ENCODE peak calls at places on chromosome 16, in five cellular contexts. R is SJSA1; L is colonic mucosa; H is CD8-positive, alpha-beta T cell; M is aorta. P is an unnamed sample. For H3K27me3, the result is how much of the 10 kb centered on the place peaks cover.

GRCh38 chr16:69871708-69872107 is 79.4 kb upstream of the CLEC18A start:
- DNase-seq in R (no peak), H (no peak), L (no peak), M (no peak), P (no peak)

GRCh38 chr16:85511938-85512551 is 101.1 kb upstream of the GSE1 start:
- DNase-seq in L (no peak), H (no peak), R (no peak), M (no peak), P (no peak)

GRCh38 chr16:3842994-3843393 is 37.5 kb downstream of the CREBBP start:
- DNase-seq in L (no peak), M (no peak), R (no peak), H (no peak), P (no peak)

GRCh38 chr16:15966420-15967222 is 17.2 kb downstream of the ABCC1 start:
- DNase-seq in H (no peak), M (no peak), L (no peak), R (peak), P (no peak)

GRCh38 chr16:72612271-72612670 is 435.7 kb downstream of the ZFHX3 start:
- DNase-seq in H (no peak), L (no peak), R (no peak), M (no peak), P (no peak)

GRCh38 chr16:83979456-83979855 is 11.4 kb downstream of the NECAB2 start:
- DNase-seq in H (no peak), R (no peak), L (no peak), M (peak), P (no peak)

GRCh38 chr16:22373662-22374310 is 633 bp downstream of the CDR2 start:
- DNase-seq in L (peak), R (peak), M (peak), H (peak), P (peak)

GRCh38 chr16:67967183-67967955 is 1.1 kb downstream of the SLC12A4 start:
- DNase-seq in H (no peak), L (no peak), R (peak), M (no peak), P (no peak)

GRCh38 chr16:74451951-74452758 is 30.9 kb upstream of the CLEC18B start:
- DNase-seq in R (no peak), H (no peak), L (no peak), M (no peak), P (no peak)

GRCh38 chr16:65415460-65415859 is 293.6 kb upstream of the CDH11 start:
- DNase-seq in M (no peak), L (no peak), R (peak), H (no peak), P (no peak)

GRCh38 chr16:72203401-72203800 is 31.4 kb upstream of the PMFBP1 start:
- DNase-seq in M (peak), L (no peak), R (no peak), H (no peak), P (no peak)

DNA sequence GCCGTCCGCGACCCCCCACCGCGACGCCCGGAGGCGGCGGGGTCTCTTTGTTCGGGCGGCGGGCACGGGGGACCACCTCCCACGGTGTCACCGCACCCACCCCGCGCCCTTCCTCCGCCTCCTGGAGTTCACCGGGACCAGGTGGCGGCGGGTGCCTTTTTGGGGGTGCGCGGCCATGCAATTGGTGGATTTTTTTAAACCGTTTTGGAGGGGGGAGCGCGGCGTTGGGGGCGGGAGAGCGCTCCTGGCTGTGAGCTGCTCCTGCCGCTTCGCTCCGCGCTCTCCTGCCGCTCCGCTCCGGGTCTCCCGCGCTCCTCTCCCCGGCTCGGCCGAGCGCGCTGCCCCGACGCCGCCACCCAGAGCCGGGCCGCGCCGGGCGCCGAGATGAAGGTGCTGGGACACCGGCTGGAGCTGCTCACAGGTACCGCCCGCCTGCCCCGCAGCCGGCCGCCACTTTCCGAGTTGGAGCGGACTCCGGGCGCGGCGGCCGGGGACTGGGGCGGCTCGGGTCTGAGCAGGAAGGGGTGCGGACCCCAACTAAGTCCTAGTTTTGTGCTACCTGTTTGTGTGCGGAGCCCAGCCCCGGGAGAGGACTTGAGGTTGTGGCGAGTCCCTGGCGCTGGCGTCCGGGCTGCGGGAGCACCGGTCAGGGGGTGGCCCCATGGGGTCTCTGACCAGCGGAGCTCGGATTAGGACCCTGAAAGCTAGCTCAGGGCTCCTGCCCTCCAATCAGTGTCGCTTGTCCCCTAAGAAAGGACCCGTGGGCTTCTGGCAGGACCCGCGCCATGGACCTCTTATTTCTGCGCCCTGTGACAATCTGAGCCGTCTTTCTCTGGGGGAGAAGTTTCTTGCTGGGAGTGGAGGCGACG is 35.7 kb upstream of the NDRG4 start:
- DNase-seq in M (no peak), L (no peak), H (no peak), R (no peak), P (no peak)
- H3K27me3 ChIP-seq in M (under half), L (under half), H (under half), R (half or more), P (half or more)

DNA sequence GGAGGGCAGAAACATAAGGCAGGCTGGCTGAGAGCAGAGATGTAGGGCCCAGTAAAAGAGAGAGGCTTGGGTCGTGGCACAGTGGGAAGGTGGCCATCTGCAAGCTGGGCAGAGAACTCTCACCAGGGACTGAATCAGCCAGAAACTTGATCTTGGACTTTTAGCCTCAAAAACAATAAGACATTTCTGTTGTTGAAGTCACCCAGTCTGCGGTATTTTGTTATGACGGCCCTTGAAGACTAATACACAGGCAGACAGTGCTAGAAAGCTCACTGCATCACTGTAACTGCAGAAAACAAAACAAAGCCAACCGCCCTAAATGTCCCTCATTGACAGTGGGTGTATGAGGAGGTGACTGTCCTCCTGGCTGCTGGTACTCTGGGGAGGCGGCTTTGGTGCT is 3.9 kb upstream of the JPH3 start:
- DNase-seq in M (no peak), L (no peak), H (no peak), R (no peak), P (no peak)
- H3K27me3 ChIP-seq in M (under half), L (under half), H (under half), R (half or more), P (under half)

DNA sequence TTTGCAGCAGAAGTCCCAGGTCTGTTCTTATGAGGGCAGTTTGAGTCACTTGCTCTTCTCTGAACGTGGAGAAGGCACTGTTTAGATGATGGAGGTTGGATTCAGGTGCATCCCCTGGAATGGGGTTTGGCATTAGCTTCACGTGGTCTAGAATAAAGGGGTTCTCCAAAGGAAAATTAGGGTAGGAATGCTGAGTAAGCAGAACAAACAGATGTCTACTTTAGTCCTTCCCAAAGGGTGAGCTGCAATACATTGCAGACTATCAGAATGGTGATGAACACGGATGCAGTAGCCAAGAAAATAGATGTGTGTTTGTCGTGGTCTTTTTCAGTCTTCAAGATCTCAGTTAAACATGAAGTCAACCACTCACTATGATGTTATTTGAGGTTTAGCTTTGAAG is 3.3 kb upstream of the CBLN1 start:
- DNase-seq in L (no peak), H (no peak), R (no peak), M (no peak), P (no peak)
- H3K27me3 ChIP-seq in L (under half), H (under half), R (half or more), M (under half), P (half or more)

GRCh38 chr16:2810651-2811050 is 6.4 kb upstream of the PRSS21 start:
- DNase-seq in M (peak), H (no peak), R (no peak), L (no peak), P (peak)

GRCh38 chr16:2814757-2815298 is 2.2 kb upstream of the PRSS21 start:
- DNase-seq in L (no peak), R (no peak), H (no peak), M (peak), P (peak)

GRCh38 chr16:2809149-2809760 is 7.8 kb upstream of the PRSS21 start:
- DNase-seq in H (no peak), R (no peak), M (no peak), L (no peak), P (no peak)

GRCh38 chr16:2813661-2814288 is 3.3 kb upstream of the PRSS21 start:
- DNase-seq in M (peak), R (no peak), L (no peak), H (no peak), P (peak)

GRCh38 chr16:2811703-2812471 is 5.2 kb upstream of the PRSS21 start:
- DNase-seq in H (no peak), R (no peak), M (peak), L (no peak), P (peak)
- H3K27me3 ChIP-seq in H (under half), R (under half), M (under half), L (under half), P (under half)